ENCODE peak calls at places on chromosomes 3 and 15, in seven cellular contexts. K is ovary, U is A549, Q is upper lobe of left lung, S is K562, W is H1, O is suprapubic skin. T is an unnamed sample.

GRCh38 chr3:58306662-58307286 is 454 bp downstream of the HTD2 start:
- DNase-seq in K (peak; percentile 49), U (peak; percentile 40), Q (peak; percentile 58), S (peak; percentile 37), W (peak; percentile 55), O (peak; percentile 77), T (peak; percentile 70)

GRCh38 chr3:177314897-177315296 is 117.6 kb upstream of the TBL1XR1 start:
- DNase-seq in K (no peak), U (no peak), Q (no peak), S (no peak), W (no peak), O (no peak), T (no peak)

GRCh38 chr3:117628896-117629295 is 919.3 kb downstream of the TUSC7 start:
- DNase-seq in K (no peak), U (peak; percentile 55), Q (no peak), S (no peak), W (no peak), O (no peak), T (peak; percentile 72)

GRCh38 chr3:31577232-31577631 is 44.5 kb downstream of the STT3B start:
- DNase-seq in K (no peak), U (no peak), Q (no peak), S (no peak), W (no peak), O (no peak), T (no peak)

GRCh38 chr15:89356634-89357298 is 22.1 kb upstream of the POLG start:
- DNase-seq in K (no peak), U (peak; percentile 60), Q (no peak), S (no peak), W (no peak), O (no peak), T (no peak)

GRCh38 chr3:128495435-128495970 is 2.5 kb upstream of the GATA2 start:
- DNase-seq in K (no peak), U (no peak), Q (no peak), S (peak; percentile 66), W (peak; percentile 45), O (peak; percentile 52), T (peak; percentile 42)

GRCh38 chr15:87639305-87640011 is 617.1 kb downstream of the NTRK3 start:
- DNase-seq in K (no peak), U (no peak), Q (no peak), S (no peak), W (no peak), O (no peak), T (no peak)

GRCh38 chr3:17478673-17479072 is 263.8 kb downstream of the TBC1D5 start:
- DNase-seq in K (no peak), U (peak; percentile 95), Q (no peak), S (no peak), W (no peak), O (no peak), T (no peak)

GRCh38 chr15:92158426-92158825 is 235.3 kb upstream of the ST8SIA2 start:
- DNase-seq in K (no peak), U (peak; percentile 66), Q (no peak), S (peak; percentile 3), W (peak; percentile 43), O (no peak), T (no peak)

GRCh38 chr3:8755564-8756237 is 13.7 kb downstream of the OXTR start:
- DNase-seq in K (no peak), U (peak; percentile 37), Q (no peak), S (peak; percentile 32), W (no peak), O (no peak), T (no peak)

GRCh38 chr3:114608293-114608692 is 314.5 kb downstream of the TIGIT start:
- DNase-seq in K (no peak), U (peak; percentile 18), Q (no peak), S (no peak), W (no peak), O (no peak), T (no peak)

GRCh38 chr3:42013652-42014442 is 51.9 kb upstream of the ULK4 start:
- DNase-seq in K (peak; percentile 28), U (no peak), Q (peak; percentile 91), S (peak; percentile 45), W (peak; percentile 62), O (peak; percentile 76), T (peak; percentile 77)

GRCh38 chr3:151100076-151100475 is 14.6 kb downstream of the MED12L start:
- DNase-seq in K (no peak), U (no peak), Q (no peak), S (no peak), W (no peak), O (no peak), T (no peak)

GRCh38 chr15:41512078-41512394 is 1.6 kb downstream of the LTK start:
- DNase-seq in K (no peak), U (no peak), Q (peak; percentile 82), S (no peak), W (peak; percentile 63), O (no peak), T (no peak)

GRCh38 chr3:136567599-136568188 is 184.5 kb downstream of the STAG1 start:
- DNase-seq in K (no peak), U (no peak), Q (no peak), S (no peak), W (no peak), O (no peak), T (no peak)

GRCh38 chr15:57421110-57421509 is 44.8 kb downstream of the CGNL1 start:
- DNase-seq in K (no peak), U (no peak), Q (no peak), S (no peak), W (no peak), O (no peak), T (no peak)

GRCh38 chr15:74573987-74574386 is 33.0 kb downstream of the ARID3B start:
- DNase-seq in K (no peak), U (no peak), Q (no peak), S (no peak), W (no peak), O (no peak), T (no peak)

GRCh38 chr3:139299261-139300132 is 44.3 kb upstream of the MRPS22 start:
- DNase-seq in K (peak; percentile 74), U (peak; percentile 61), Q (no peak), S (peak; percentile 98), W (no peak), O (no peak), T (no peak)
- TF ChIP-seq EP300 in K (no peak), U (no peak), Q (no peak), S (peak; percentile 98), W (no peak), O (no peak), T (no peak)

GRCh38 chr3:184175981-184176376 is 1.3 kb downstream of the AP2M1 start:
- DNase-seq in K (no peak), U (no peak), Q (no peak), S (no peak), W (no peak), O (no peak), T (no peak)

GRCh38 chr3:184176377-184177330 is 2.0 kb downstream of the AP2M1 start:
- DNase-seq in K (peak; percentile 70), U (peak; percentile 77), Q (no peak), S (peak; percentile 90), W (peak; percentile 88), O (no peak), T (peak; percentile 87)

GRCh38 chr3:184177767-184178306 is 3.2 kb downstream of the AP2M1 start:
- DNase-seq in K (no peak), U (no peak), Q (no peak), S (no peak), W (no peak), O (no peak), T (no peak)

GRCh38 chr3:184178522-184179138 is 4.0 kb downstream of the AP2M1 start:
- DNase-seq in K (no peak), U (no peak), Q (no peak), S (no peak), W (no peak), O (no peak), T (peak; percentile 38)

DNA sequence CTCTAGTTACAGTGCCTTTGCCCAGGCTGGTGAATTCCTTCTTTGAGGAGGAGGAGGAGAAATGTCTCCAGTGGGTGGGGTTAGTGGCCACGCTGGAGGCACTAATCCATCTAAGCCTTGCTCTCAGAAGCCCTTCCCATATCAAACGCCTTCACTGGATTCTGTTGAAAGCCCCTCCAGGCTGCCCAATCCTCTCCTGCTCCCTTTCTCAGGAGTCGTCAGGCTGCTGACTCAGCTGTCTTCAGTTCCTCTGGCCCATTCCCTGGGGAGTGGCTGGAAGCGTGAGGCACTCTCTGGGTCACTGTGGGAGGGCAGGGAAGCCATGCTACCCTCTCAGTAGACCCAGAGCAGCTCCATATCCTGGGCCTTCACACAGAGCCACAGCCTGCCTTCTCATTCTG is 2.7 kb downstream of the AP2M1 start:
- DNase-seq in K (no peak), U (no peak), Q (no peak), S (no peak), W (no peak), O (no peak), T (no peak)
- TF ChIP-seq EP300 in K (no peak), U (no peak), Q (no peak), S (no peak), W (no peak), O (no peak), T (no peak)

DNA sequence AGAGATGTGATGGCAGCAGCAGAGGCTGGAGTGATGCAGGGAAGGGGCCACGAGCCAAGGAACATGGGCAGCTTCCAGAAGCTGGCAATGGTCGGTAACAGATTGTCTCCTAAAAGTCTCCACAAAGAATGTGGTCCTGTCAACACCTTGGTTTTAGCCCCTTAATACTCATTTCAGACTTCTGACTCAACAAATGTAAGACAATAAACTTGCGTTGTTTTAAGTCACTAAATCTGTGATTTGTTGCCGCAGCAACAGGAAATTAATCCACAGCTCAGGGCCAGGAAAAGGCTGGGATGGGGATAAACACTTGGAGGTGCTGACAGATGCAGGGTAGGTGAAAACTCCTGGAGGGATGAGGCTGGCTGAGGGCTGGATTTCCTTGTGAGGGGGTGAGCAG is 69.9 kb downstream of the OXNAD1 start:
- DNase-seq in K (no peak), U (no peak), Q (no peak), S (no peak), W (no peak), O (no peak), T (no peak)
- TF ChIP-seq EP300 in K (no peak), U (no peak), Q (no peak), S (no peak), W (no peak), O (peak; percentile 87), T (no peak)

GRCh38 chr3:89950772-89951171 is 843.4 kb downstream of the EPHA3 start:
- DNase-seq in K (no peak), U (no peak), Q (no peak), S (no peak), W (no peak), O (no peak), T (no peak)

GRCh38 chr3:89948008-89948407 is 840.6 kb downstream of the EPHA3 start:
- DNase-seq in K (no peak), U (no peak), Q (no peak), S (no peak), W (no peak), O (no peak), T (no peak)

GRCh38 chr3:89947357-89947954 is 840.0 kb downstream of the EPHA3 start:
- DNase-seq in K (no peak), U (no peak), Q (no peak), S (no peak), W (no peak), O (no peak), T (no peak)

GRCh38 chr3:89946863-89947262 is 839.4 kb downstream of the EPHA3 start:
- DNase-seq in K (no peak), U (peak; percentile 4), Q (no peak), S (no peak), W (no peak), O (no peak), T (no peak)
- TF ChIP-seq EP300 in K (no peak), U (no peak), Q (no peak), S (no peak), W (no peak), O (no peak), T (no peak)

T was measured in sigmoid colon.